ENCODE peak calls at places on chromosomes 6 and 20, in nine cellular contexts. One of them, this sample, is unnamed.

GRCh38 chr6:33834401-33835392 is 30.9 kb upstream of the MLN start:
- DNase-seq in HCT116: no peak
- DNase-seq in breast epithelium: no peak
- DNase-seq in lower lobe of right lung: no peak
- DNase-seq in pancreas: no peak
- DNase-seq in heart right ventricle: no peak
- DNase-seq in hepatocyte: no peak
- DNase-seq in GM23338: no peak
- DNase-seq in left ventricle myocardium inferior: no peak
- DNase-seq in this sample: no peak

GRCh38 chr6:32973144-32973854 is 4.9 kb downstream of the BRD2 start:
- DNase-seq in HCT116: no peak
- DNase-seq in breast epithelium: no peak
- DNase-seq in lower lobe of right lung: no peak
- DNase-seq in pancreas: peak; percentile 65
- DNase-seq in heart right ventricle: peak; percentile 47
- DNase-seq in hepatocyte: peak; percentile 72
- DNase-seq in GM23338: peak; percentile 68
- DNase-seq in left ventricle myocardium inferior: no peak
- DNase-seq in this sample: no peak

GRCh38 chr20:3670511-3670910 is 7.3 kb upstream of the GFRA4 start:
- DNase-seq in HCT116: no peak
- DNase-seq in breast epithelium: no peak
- DNase-seq in lower lobe of right lung: no peak
- DNase-seq in pancreas: no peak
- DNase-seq in heart right ventricle: no peak
- DNase-seq in hepatocyte: no peak
- DNase-seq in GM23338: peak; percentile 44
- DNase-seq in left ventricle myocardium inferior: no peak
- DNase-seq in this sample: no peak

GRCh38 chr6:1028744-1029143 is 283.2 kb upstream of the FOXQ1 start:
- DNase-seq in HCT116: no peak
- DNase-seq in breast epithelium: no peak
- DNase-seq in lower lobe of right lung: no peak
- DNase-seq in pancreas: no peak
- DNase-seq in heart right ventricle: no peak
- DNase-seq in hepatocyte: no peak
- DNase-seq in GM23338: no peak
- DNase-seq in left ventricle myocardium inferior: no peak
- DNase-seq in this sample: no peak

GRCh38 chr6:220736-221475 is 71.4 kb upstream of the DUSP22 start:
- DNase-seq in HCT116: no peak
- DNase-seq in breast epithelium: no peak
- DNase-seq in lower lobe of right lung: no peak
- DNase-seq in pancreas: no peak
- DNase-seq in heart right ventricle: no peak
- DNase-seq in hepatocyte: no peak
- DNase-seq in GM23338: no peak
- DNase-seq in left ventricle myocardium inferior: no peak
- DNase-seq in this sample: no peak

GRCh38 chr6:157811476-157812173 is 11.4 kb upstream of the SNX9 start:
- DNase-seq in HCT116: no peak
- DNase-seq in breast epithelium: no peak
- DNase-seq in lower lobe of right lung: no peak
- DNase-seq in pancreas: no peak
- DNase-seq in heart right ventricle: no peak
- DNase-seq in hepatocyte: no peak
- DNase-seq in GM23338: no peak
- DNase-seq in left ventricle myocardium inferior: no peak
- DNase-seq in this sample: peak; percentile 73

GRCh38 chr6:20746024-20746423 is 211.8 kb downstream of the CDKAL1 start:
- DNase-seq in HCT116: no peak
- DNase-seq in breast epithelium: no peak
- DNase-seq in lower lobe of right lung: no peak
- DNase-seq in pancreas: no peak
- DNase-seq in heart right ventricle: no peak
- DNase-seq in hepatocyte: no peak
- DNase-seq in GM23338: no peak
- DNase-seq in left ventricle myocardium inferior: no peak
- DNase-seq in this sample: no peak

GRCh38 chr20:50121858-50122271 is 8.9 kb upstream of the UBE2V1 start:
- DNase-seq in HCT116: no peak
- DNase-seq in breast epithelium: no peak
- DNase-seq in lower lobe of right lung: no peak
- DNase-seq in pancreas: no peak
- DNase-seq in heart right ventricle: no peak
- DNase-seq in hepatocyte: no peak
- DNase-seq in GM23338: peak; percentile 55
- DNase-seq in left ventricle myocardium inferior: no peak
- DNase-seq in this sample: no peak

GRCh38 chr6:29737707-29738630 is 14.7 kb downstream of the HLA-F start:
- DNase-seq in HCT116: peak; percentile 59
- DNase-seq in breast epithelium: no peak
- DNase-seq in lower lobe of right lung: peak; percentile 63
- DNase-seq in pancreas: peak; percentile 67
- DNase-seq in heart right ventricle: peak; percentile 66
- DNase-seq in hepatocyte: peak; percentile 83
- DNase-seq in GM23338: peak; percentile 94
- DNase-seq in left ventricle myocardium inferior: peak; percentile 34
- DNase-seq in this sample: peak; percentile 61

GRCh38 chr20:18796282-18796833 is 17.2 kb upstream of the SCP2D1 start:
- DNase-seq in HCT116: no peak
- DNase-seq in breast epithelium: no peak
- DNase-seq in lower lobe of right lung: no peak
- DNase-seq in pancreas: no peak
- DNase-seq in heart right ventricle: no peak
- DNase-seq in hepatocyte: no peak
- DNase-seq in GM23338: no peak
- DNase-seq in left ventricle myocardium inferior: no peak
- DNase-seq in this sample: no peak

GRCh38 chr6:144797881-144798589 is 512.9 kb downstream of the UTRN start:
- DNase-seq in HCT116: peak; percentile 77
- DNase-seq in breast epithelium: no peak
- DNase-seq in lower lobe of right lung: no peak
- DNase-seq in pancreas: no peak
- DNase-seq in heart right ventricle: no peak
- DNase-seq in hepatocyte: no peak
- DNase-seq in GM23338: no peak
- DNase-seq in left ventricle myocardium inferior: no peak
- DNase-seq in this sample: no peak

GRCh38 chr6:21143651-21144050 is 449.9 kb upstream of the SOX4 start:
- DNase-seq in HCT116: no peak
- DNase-seq in breast epithelium: no peak
- DNase-seq in lower lobe of right lung: no peak
- DNase-seq in pancreas: no peak
- DNase-seq in heart right ventricle: no peak
- DNase-seq in hepatocyte: no peak
- DNase-seq in GM23338: no peak
- DNase-seq in left ventricle myocardium inferior: no peak
- DNase-seq in this sample: no peak

GRCh38 chr6:144055121-144055931 is 40.0 kb downstream of the SF3B5 start:
- DNase-seq in HCT116: no peak
- DNase-seq in breast epithelium: no peak
- DNase-seq in lower lobe of right lung: no peak
- DNase-seq in pancreas: no peak
- DNase-seq in heart right ventricle: no peak
- DNase-seq in hepatocyte: no peak
- DNase-seq in GM23338: no peak
- DNase-seq in left ventricle myocardium inferior: no peak
- DNase-seq in this sample: no peak

GRCh38 chr6:136012198-136012884 is 160.8 kb downstream of the PDE7B start:
- DNase-seq in HCT116: no peak
- DNase-seq in breast epithelium: no peak
- DNase-seq in lower lobe of right lung: no peak
- DNase-seq in pancreas: no peak
- DNase-seq in heart right ventricle: no peak
- DNase-seq in hepatocyte: no peak
- DNase-seq in GM23338: no peak
- DNase-seq in left ventricle myocardium inferior: no peak
- DNase-seq in this sample: peak; percentile 88

GRCh38 chr6:149484733-149485700 is at the start of gene ZC3H12D:
- DNase-seq in HCT116: peak; percentile 38
- DNase-seq in breast epithelium: no peak
- DNase-seq in lower lobe of right lung: peak; percentile 69
- DNase-seq in pancreas: no peak
- DNase-seq in heart right ventricle: no peak
- DNase-seq in hepatocyte: peak; percentile 79
- DNase-seq in GM23338: no peak
- DNase-seq in left ventricle myocardium inferior: peak; percentile 60
- DNase-seq in this sample: peak; percentile 5

GRCh38 chr20:17177341-17177740 is 49.5 kb upstream of the PCSK2 start:
- DNase-seq in HCT116: no peak
- DNase-seq in breast epithelium: no peak
- DNase-seq in lower lobe of right lung: no peak
- DNase-seq in pancreas: no peak
- DNase-seq in heart right ventricle: no peak
- DNase-seq in hepatocyte: peak; percentile 16
- DNase-seq in GM23338: no peak
- DNase-seq in left ventricle myocardium inferior: no peak
- DNase-seq in this sample: no peak

GRCh38 chr6:44176130-44176934 is 17.7 kb downstream of the CAPN11 start:
- DNase-seq in HCT116: no peak
- DNase-seq in breast epithelium: no peak
- DNase-seq in lower lobe of right lung: peak; percentile 37
- DNase-seq in pancreas: no peak
- DNase-seq in heart right ventricle: no peak
- DNase-seq in hepatocyte: no peak
- DNase-seq in GM23338: no peak
- DNase-seq in left ventricle myocardium inferior: no peak
- DNase-seq in this sample: no peak

GRCh38 chr20:53678990-53679596 is 85.5 kb upstream of the ZNF217 start:
- DNase-seq in HCT116: no peak
- DNase-seq in breast epithelium: no peak
- DNase-seq in lower lobe of right lung: no peak
- DNase-seq in pancreas: no peak
- DNase-seq in heart right ventricle: no peak
- DNase-seq in hepatocyte: no peak
- DNase-seq in GM23338: no peak
- DNase-seq in left ventricle myocardium inferior: no peak
- DNase-seq in this sample: no peak

GRCh38 chr6:100968934-100969333 is 87.8 kb upstream of the ASCC3 start:
- DNase-seq in HCT116: no peak
- DNase-seq in breast epithelium: no peak
- DNase-seq in lower lobe of right lung: no peak
- DNase-seq in pancreas: no peak
- DNase-seq in heart right ventricle: no peak
- DNase-seq in hepatocyte: no peak
- DNase-seq in GM23338: peak; percentile 49
- DNase-seq in left ventricle myocardium inferior: no peak
- DNase-seq in this sample: no peak
- TF ChIP-seq CTCF in HCT116: no peak
- TF ChIP-seq CTCF in breast epithelium: no peak
- TF ChIP-seq CTCF in lower lobe of right lung: no peak
- TF ChIP-seq CTCF in pancreas: no peak
- TF ChIP-seq CTCF in heart right ventricle: no peak
- TF ChIP-seq CTCF in hepatocyte: no peak
- TF ChIP-seq CTCF in GM23338: peak; percentile 54
- TF ChIP-seq CTCF in left ventricle myocardium inferior: no peak
- TF ChIP-seq CTCF in this sample: no peak

DNA sequence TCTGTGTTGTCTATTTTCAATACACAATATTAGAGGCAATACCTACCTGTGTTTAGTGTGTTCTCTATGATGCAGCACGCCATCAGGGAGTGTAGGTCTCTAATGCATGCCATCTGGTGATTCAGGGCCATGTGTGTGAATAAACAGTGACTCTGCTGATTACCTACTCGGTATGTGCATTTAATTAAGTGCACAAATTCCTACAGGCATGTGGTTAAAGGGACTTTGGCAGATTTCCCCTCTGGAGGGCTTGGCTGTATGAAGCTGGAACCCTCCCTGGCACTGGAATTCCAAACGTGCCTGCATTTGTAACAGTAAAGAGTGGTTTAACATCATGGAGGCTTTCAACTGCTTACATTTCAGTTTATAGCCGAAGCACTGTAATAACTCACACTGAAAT is 401.5 kb upstream of the SASH1 start:
- DNase-seq in HCT116: no peak
- DNase-seq in breast epithelium: no peak
- DNase-seq in lower lobe of right lung: no peak
- DNase-seq in pancreas: no peak
- DNase-seq in heart right ventricle: no peak
- DNase-seq in hepatocyte: no peak
- DNase-seq in GM23338: peak; percentile 46
- DNase-seq in left ventricle myocardium inferior: no peak
- DNase-seq in this sample: no peak
- H3K27ac ChIP-seq in HCT116: no peak overlapping the region
- H3K27ac ChIP-seq in breast epithelium: no peak overlapping the region
- H3K27ac ChIP-seq in lower lobe of right lung: no peak overlapping the region
- H3K27ac ChIP-seq in pancreas: no peak overlapping the region
- H3K27ac ChIP-seq in heart right ventricle: no peak overlapping the region
- H3K27ac ChIP-seq in hepatocyte: no peak overlapping the region
- H3K27ac ChIP-seq in GM23338: no peak overlapping the region
- H3K27ac ChIP-seq in left ventricle myocardium inferior: no peak overlapping the region
- H3K27ac ChIP-seq in this sample: no peak overlapping the region

GRCh38 chr6:45965787-45966186 is 49.9 kb downstream of the CLIC5 start:
- DNase-seq in HCT116: no peak
- DNase-seq in breast epithelium: no peak
- DNase-seq in lower lobe of right lung: no peak
- DNase-seq in pancreas: no peak
- DNase-seq in heart right ventricle: no peak
- DNase-seq in hepatocyte: no peak
- DNase-seq in GM23338: no peak
- DNase-seq in left ventricle myocardium inferior: no peak
- DNase-seq in this sample: peak; percentile 48
- TF ChIP-seq CTCF in HCT116: no peak
- TF ChIP-seq CTCF in breast epithelium: no peak
- TF ChIP-seq CTCF in lower lobe of right lung: no peak
- TF ChIP-seq CTCF in pancreas: no peak
- TF ChIP-seq CTCF in heart right ventricle: no peak
- TF ChIP-seq CTCF in hepatocyte: no peak
- TF ChIP-seq CTCF in GM23338: no peak
- TF ChIP-seq CTCF in left ventricle myocardium inferior: no peak
- TF ChIP-seq CTCF in this sample: no peak

GRCh38 chr6:35356391-35356790 is 14.0 kb downstream of the PPARD start:
- DNase-seq in HCT116: no peak
- DNase-seq in breast epithelium: no peak
- DNase-seq in lower lobe of right lung: no peak
- DNase-seq in pancreas: no peak
- DNase-seq in heart right ventricle: no peak
- DNase-seq in hepatocyte: no peak
- DNase-seq in GM23338: no peak
- DNase-seq in left ventricle myocardium inferior: no peak
- DNase-seq in this sample: no peak

GRCh38 chr6:35360349-35361138 is 18.2 kb downstream of the PPARD start:
- DNase-seq in HCT116: no peak
- DNase-seq in breast epithelium: no peak
- DNase-seq in lower lobe of right lung: peak; percentile 62
- DNase-seq in pancreas: peak; percentile 52
- DNase-seq in heart right ventricle: peak; percentile 48
- DNase-seq in hepatocyte: peak; percentile 61
- DNase-seq in GM23338: peak; percentile 79
- DNase-seq in left ventricle myocardium inferior: peak; percentile 48
- DNase-seq in this sample: no peak

GRCh38 chr6:35359744-35360348 is 17.5 kb downstream of the PPARD start:
- DNase-seq in HCT116: no peak
- DNase-seq in breast epithelium: no peak
- DNase-seq in lower lobe of right lung: no peak
- DNase-seq in pancreas: peak; percentile 36
- DNase-seq in heart right ventricle: peak; percentile 38
- DNase-seq in hepatocyte: no peak
- DNase-seq in GM23338: no peak
- DNase-seq in left ventricle myocardium inferior: peak; percentile 26
- DNase-seq in this sample: peak; percentile 83

GRCh38 chr6:35359346-35359743 is 17.0 kb downstream of the PPARD start:
- DNase-seq in HCT116: no peak
- DNase-seq in breast epithelium: no peak
- DNase-seq in lower lobe of right lung: no peak
- DNase-seq in pancreas: no peak
- DNase-seq in heart right ventricle: no peak
- DNase-seq in hepatocyte: no peak
- DNase-seq in GM23338: no peak
- DNase-seq in left ventricle myocardium inferior: no peak
- DNase-seq in this sample: no peak

GRCh38 chr6:35357671-35358070 is 15.3 kb downstream of the PPARD start:
- DNase-seq in HCT116: no peak
- DNase-seq in breast epithelium: no peak
- DNase-seq in lower lobe of right lung: no peak
- DNase-seq in pancreas: no peak
- DNase-seq in heart right ventricle: no peak
- DNase-seq in hepatocyte: no peak
- DNase-seq in GM23338: no peak
- DNase-seq in left ventricle myocardium inferior: no peak
- DNase-seq in this sample: no peak
- H3K27ac ChIP-seq in HCT116: no peak overlapping the region
- H3K27ac ChIP-seq in breast epithelium: no peak overlapping the region
- H3K27ac ChIP-seq in lower lobe of right lung: no peak overlapping the region
- H3K27ac ChIP-seq in pancreas: no peak overlapping the region
- H3K27ac ChIP-seq in heart right ventricle: no peak overlapping the region
- H3K27ac ChIP-seq in hepatocyte: peak overlapping the region; percentile 59
- H3K27ac ChIP-seq in GM23338: no peak overlapping the region
- H3K27ac ChIP-seq in left ventricle myocardium inferior: no peak overlapping the region
- H3K27ac ChIP-seq in this sample: no peak overlapping the region